ENCODE peak calls at places on chromosomes 5 and 9, in eight cellular contexts. W is MM.1S; U is tibial artery; M is GM23248; N is stimulated activated CD4-positive, alpha-beta T cell treated with anti-CD3 and anti-CD28 coated beads, Interleukin-12 subunit alpha, Interleukin-12 subunit beta, amount 100 ng/mL, for 24 hours; K is NCI-H524 treated with DMSO at 0.1 percent for 48 hours; Q is germinal center; C is fibroblast of pulmonary artery. D is an unnamed sample.

GRCh38 chr5:10289353-10289752 is 18.3 kb downstream of the CMBL start:
- DNase-seq in W (peak), U (peak), M (peak), N (no peak), K (no peak), Q (no peak), C (no peak), D (no peak)

GRCh38 chr9:72443855-72444254 is 77.6 kb upstream of the TMC1 start:
- DNase-seq in W (no peak), U (no peak), M (no peak), N (no peak), K (no peak), Q (peak), C (no peak), D (no peak)

GRCh38 chr5:83993803-83994202 is 273.1 kb upstream of the HAPLN1 start:
- DNase-seq in W (no peak), U (no peak), M (no peak), N (no peak), K (no peak), Q (no peak), C (no peak), D (no peak)

GRCh38 chr9:112341741-112342140 is 8.3 kb upstream of the PTBP3 start:
- DNase-seq in W (no peak), U (no peak), M (peak), N (no peak), K (no peak), Q (no peak), C (peak), D (no peak)

GRCh38 chr5:34039398-34040157 is 3.4 kb downstream of the C1QTNF3 start:
- DNase-seq in W (no peak), U (no peak), M (no peak), N (no peak), K (no peak), Q (no peak), C (no peak), D (no peak)

GRCh38 chr5:131377785-131378325 is 114.0 kb downstream of the CDC42SE2 start:
- DNase-seq in W (no peak), U (no peak), M (no peak), N (no peak), K (no peak), Q (no peak), C (peak), D (no peak)

GRCh38 chr9:13705356-13705755 is 425.9 kb upstream of the MPDZ start:
- DNase-seq in W (no peak), U (no peak), M (peak), N (no peak), K (no peak), Q (no peak), C (peak), D (no peak)

GRCh38 chr5:72525816-72526215 is 18.6 kb upstream of the ZNF366 start:
- DNase-seq in W (no peak), U (no peak), M (peak), N (no peak), K (no peak), Q (no peak), C (peak), D (no peak)

GRCh38 chr5:65695896-65696295 is 26.0 kb downstream of the SGTB start:
- DNase-seq in W (no peak), U (no peak), M (no peak), N (no peak), K (no peak), Q (no peak), C (no peak), D (no peak)

GRCh38 chr5:121949885-121950284 is 11.9 kb upstream of the SRFBP1 start:
- DNase-seq in W (peak), U (no peak), M (peak), N (no peak), K (peak), Q (no peak), C (peak), D (peak)

GRCh38 chr9:76704601-76705204 is 59.5 kb upstream of the PCA3 start:
- DNase-seq in W (peak), U (no peak), M (peak), N (no peak), K (no peak), Q (peak), C (peak), D (peak)

GRCh38 chr5:10120934-10121333 is 128.8 kb downstream of the ATPSCKMT start:
- DNase-seq in W (no peak), U (no peak), M (no peak), N (no peak), K (no peak), Q (no peak), C (no peak), D (no peak)

GRCh38 chr5:43192558-43193170 is 639 bp downstream of the NIM1K start:
- DNase-seq in W (no peak), U (no peak), M (peak), N (peak), K (no peak), Q (peak), C (peak), D (no peak)

GRCh38 chr9:129138476-129139232 is 27.4 kb downstream of the PTPA start:
- DNase-seq in W (no peak), U (peak), M (peak), N (no peak), K (no peak), Q (no peak), C (peak), D (no peak)

GRCh38 chr9:79969866-79970265 is 398.1 kb downstream of the TLE4 start:
- DNase-seq in W (no peak), U (no peak), M (no peak), N (no peak), K (no peak), Q (no peak), C (no peak), D (no peak)

GRCh38 chr9:123642291-123643278 is 286.6 kb downstream of the CRB2 start:
- DNase-seq in W (no peak), U (peak), M (no peak), N (no peak), K (peak), Q (no peak), C (peak), D (peak)

GRCh38 chr9:83435301-83435700 is 102.9 kb downstream of the FRMD3 start:
- DNase-seq in W (no peak), U (no peak), M (no peak), N (no peak), K (no peak), Q (no peak), C (no peak), D (no peak)

GRCh38 chr5:57816108-57816507 is 333.5 kb upstream of the ACTBL2 start:
- DNase-seq in W (no peak), U (no peak), M (peak), N (no peak), K (no peak), Q (no peak), C (peak), D (no peak)

GRCh38 chr5:40405230-40405629 is 274.5 kb upstream of the PTGER4 start:
- DNase-seq in W (no peak), U (no peak), M (no peak), N (no peak), K (no peak), Q (no peak), C (peak), D (no peak)

GRCh38 chr5:4977421-4977820 is 162.7 kb upstream of the ADAMTS16 start:
- DNase-seq in W (no peak), U (no peak), M (peak), N (no peak), K (no peak), Q (no peak), C (no peak), D (no peak)

GRCh38 chr5:176614805-176615478 is 5.0 kb upstream of the GPRIN1 start:
- DNase-seq in W (no peak), U (no peak), M (peak), N (no peak), K (no peak), Q (no peak), C (peak), D (no peak)

GRCh38 chr9:26637101-26637500 is 255.5 kb downstream of the CAAP1 start:
- DNase-seq in W (no peak), U (no peak), M (no peak), N (no peak), K (no peak), Q (no peak), C (no peak), D (no peak)

GRCh38 chr9:29685531-29685930 is 2112.2 kb upstream of the C9orf72 start:
- DNase-seq in W (no peak), U (no peak), M (no peak), N (no peak), K (no peak), Q (no peak), C (peak), D (no peak)

GRCh38 chr5:6085461-6085860 is 292.9 kb downstream of the MED10 start:
- DNase-seq in W (no peak), U (no peak), M (no peak), N (no peak), K (no peak), Q (no peak), C (no peak), D (no peak)

GRCh38 chr5:33800221-33800950 is 91.4 kb downstream of the ADAMTS12 start:
- DNase-seq in W (no peak), U (no peak), M (no peak), N (no peak), K (no peak), Q (no peak), C (peak), D (no peak)

GRCh38 chr9:114694719-114695269 is 12.8 kb upstream of the TEX48 start:
- DNase-seq in W (peak), U (no peak), M (peak), N (no peak), K (no peak), Q (no peak), C (no peak), D (no peak)

GRCh38 chr5:54148062-54148461 is 162.3 kb downstream of the ARL15 start:
- DNase-seq in W (no peak), U (no peak), M (peak), N (no peak), K (no peak), Q (no peak), C (peak), D (peak)

GRCh38 chr5:122996102-122996501 is 40.4 kb downstream of the PPIC start:
- DNase-seq in W (no peak), U (no peak), M (no peak), N (no peak), K (no peak), Q (no peak), C (no peak), D (no peak)

GRCh38 chr5:83718195-83718825 is 2.3 kb downstream of the HAPLN1 start:
- DNase-seq in W (peak), U (no peak), M (peak), N (no peak), K (peak), Q (peak), C (peak), D (peak)

GRCh38 chr9:17021379-17021970 is 113.4 kb upstream of the CNTLN start:
- DNase-seq in W (no peak), U (no peak), M (peak), N (no peak), K (no peak), Q (no peak), C (peak), D (no peak)

GRCh38 chr9:89993678-89994630 is 389.1 kb downstream of the GADD45G start:
- DNase-seq in W (no peak), U (peak), M (peak), N (no peak), K (no peak), Q (no peak), C (no peak), D (no peak)

GRCh38 chr5:91910247-91910646 is 527.1 kb upstream of the ARRDC3 start:
- DNase-seq in W (no peak), U (no peak), M (no peak), N (no peak), K (no peak), Q (no peak), C (no peak), D (no peak)

GRCh38 chr5:109141499-109142200 is 268.1 kb downstream of the PJA2 start:
- DNase-seq in W (no peak), U (peak), M (peak), N (no peak), K (no peak), Q (no peak), C (no peak), D (no peak)